ENCODE peak calls at places on chromosomes 5 and 9, in ten cellular contexts. V, S, N, T, C, H, P, M, Z and B are unnamed samples.
A peak's percentile ranks its signal among the peaks of the same experiment; 100 is the strongest.

GRCh38 chr9:89491688-89492087 is 6.2 kb downstream of the SEMA4D start:
- DNase-seq in M (peak; percentile 22), H (no peak), C (no peak), P (no peak), S (no peak), T (no peak), V (no peak), Z (no peak), N (no peak), B (no peak)

GRCh38 chr5:122429545-122430327 is 117.7 kb downstream of the SNCAIP start:
- DNase-seq in V (no peak), Z (no peak), H (no peak), T (no peak), C (no peak), M (no peak), N (no peak), P (no peak), S (no peak), B (no peak)

GRCh38 chr5:151264113-151264512 is 11.1 kb downstream of the GM2A start:
- DNase-seq in H (no peak), P (no peak), S (no peak), M (no peak), C (peak; percentile 47), V (no peak), N (no peak), Z (no peak), T (no peak), B (no peak)

GRCh38 chr5:135367070-135367469 is 32.0 kb downstream of the MACROH2A1 start:
- DNase-seq in T (no peak), M (no peak), S (no peak), V (no peak), C (peak; percentile 77), P (no peak), Z (no peak), H (no peak), N (no peak), B (no peak)

GRCh38 chr5:62299097-62299496 is 6.9 kb upstream of the KIF2A start:
- DNase-seq in P (no peak), Z (no peak), N (no peak), C (no peak), S (no peak), M (no peak), V (no peak), T (no peak), H (no peak), B (no peak)

GRCh38 chr5:172720655-172721054 is 50.3 kb downstream of the DUSP1 start:
- DNase-seq in C (no peak), H (no peak), M (no peak), Z (no peak), T (no peak), N (no peak), S (no peak), V (peak; percentile 9), P (no peak), B (no peak)

GRCh38 chr9:131727184-131727785 is 12.6 kb downstream of the RAPGEF1 start:
- DNase-seq in T (no peak), C (peak; percentile 24), M (no peak), V (no peak), N (no peak), Z (peak; percentile 66), H (no peak), S (no peak), P (no peak), B (no peak)

GRCh38 chr5:169765176-169765575 is 128.1 kb downstream of the DOCK2 start:
- DNase-seq in S (no peak), M (no peak), N (no peak), Z (no peak), H (no peak), C (peak; percentile 40), P (no peak), T (no peak), V (no peak), B (no peak)

GRCh38 chr5:77937015-77937908 is 161.1 kb upstream of the TBCA start:
- DNase-seq in P (no peak), N (no peak), M (no peak), T (no peak), Z (no peak), C (no peak), H (no peak), S (no peak), V (no peak), B (no peak)

GRCh38 chr9:105510024-105510423 is 47.9 kb upstream of the FKTN start:
- DNase-seq in P (no peak), M (no peak), C (peak; percentile 89), Z (no peak), T (no peak), S (peak; percentile 19), V (no peak), H (no peak), N (no peak), B (no peak)

GRCh38 chr5:139648205-139649081 is at the start of gene CXXC5:
- DNase-seq in M (peak; percentile 87), P (peak; percentile 17), T (peak; percentile 79), Z (peak; percentile 89), C (peak; percentile 83), V (peak; percentile 89), S (no peak), N (peak; percentile 79), H (peak; percentile 90), B (peak; percentile 92)

GRCh38 chr5:139651502-139651862 is 3.3 kb downstream of the CXXC5 start:
- DNase-seq in Z (no peak), C (no peak), H (no peak), S (no peak), T (no peak), N (no peak), P (no peak), V (peak; percentile 14), M (no peak), B (no peak)

GRCh38 chr5:139650689-139651501 is 2.7 kb downstream of the CXXC5 start:
- DNase-seq in Z (peak; percentile 91), M (peak; percentile 85), N (no peak), V (peak; percentile 75), T (no peak), P (no peak), H (no peak), C (no peak), S (no peak), B (peak; percentile 85)

GRCh38 chr5:139649082-139649991 is 1.2 kb downstream of the CXXC5 start:
- DNase-seq in Z (peak; percentile 37), V (peak; percentile 71), C (no peak), T (peak; percentile 51), H (peak; percentile 85), P (no peak), S (no peak), N (peak; percentile 29), M (no peak), B (peak; percentile 78)

GRCh38 chr5:139650031-139650688 is 2.0 kb downstream of the CXXC5 start:
- DNase-seq in Z (peak; percentile 54), S (no peak), V (peak; percentile 50), C (no peak), T (no peak), N (peak; percentile 24), P (no peak), H (no peak), M (peak; percentile 56), B (peak; percentile 67)
- TF ChIP-seq CTCF in Z (peak; percentile 12), S (peak; percentile 38), V (peak; percentile 33), C (peak; percentile 35), T (peak; percentile 48), N (no peak), P (peak; percentile 5), H (peak; percentile 21), M (no peak), B (no peak)

GRCh38 chr9:130262061-130262745 is 3.4 kb upstream of the HMCN2 start:
- DNase-seq in S (no peak), V (no peak), P (no peak), H (no peak), C (no peak), N (no peak), Z (no peak), T (peak; percentile 14), M (no peak), B (no peak)
- H3K27me3 ChIP-seq in S (peaks cover 56% of the 10 kb centered on the region), V (peaks cover 48% of the 10 kb centered on the region), P (peaks cover 66% of the 10 kb centered on the region), H (peaks cover 13% of the 10 kb centered on the region), C (peaks cover 72% of the 10 kb centered on the region), N (no peaks in the 10 kb centered on the region), Z (peaks cover 47% of the 10 kb centered on the region), T (no peaks in the 10 kb centered on the region), M (peaks cover 78% of the 10 kb centered on the region), B (no peaks in the 10 kb centered on the region)

DNA sequence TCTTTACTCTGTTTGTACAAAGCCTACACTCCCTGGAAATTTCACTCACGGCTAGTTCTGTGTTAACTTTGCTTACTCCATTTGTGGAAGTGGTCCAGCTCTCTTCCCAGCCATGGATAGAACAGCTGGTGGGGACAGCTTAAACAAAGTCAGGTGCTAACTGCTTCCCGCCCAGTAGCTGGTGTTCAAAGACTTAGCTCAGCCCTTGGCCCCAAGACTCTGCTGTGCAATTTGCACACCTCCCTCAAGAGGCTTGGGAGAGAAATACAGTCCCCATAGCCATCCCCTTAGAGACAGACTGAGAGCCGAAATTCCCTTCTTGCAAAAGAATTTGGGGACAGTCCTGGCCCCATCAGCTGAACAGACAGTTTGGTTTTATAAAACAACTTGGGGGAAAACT is 73.8 kb upstream of the RAI14 start:
- DNase-seq in P (no peak), C (no peak), T (no peak), S (no peak), M (no peak), H (no peak), Z (no peak), N (no peak), V (no peak), B (peak; percentile 37)
- TF ChIP-seq CTCF in P (no peak), C (no peak), T (no peak), S (no peak), M (no peak), H (peak; percentile 30), Z (no peak), N (no peak), V (no peak), B (no peak)

DNA sequence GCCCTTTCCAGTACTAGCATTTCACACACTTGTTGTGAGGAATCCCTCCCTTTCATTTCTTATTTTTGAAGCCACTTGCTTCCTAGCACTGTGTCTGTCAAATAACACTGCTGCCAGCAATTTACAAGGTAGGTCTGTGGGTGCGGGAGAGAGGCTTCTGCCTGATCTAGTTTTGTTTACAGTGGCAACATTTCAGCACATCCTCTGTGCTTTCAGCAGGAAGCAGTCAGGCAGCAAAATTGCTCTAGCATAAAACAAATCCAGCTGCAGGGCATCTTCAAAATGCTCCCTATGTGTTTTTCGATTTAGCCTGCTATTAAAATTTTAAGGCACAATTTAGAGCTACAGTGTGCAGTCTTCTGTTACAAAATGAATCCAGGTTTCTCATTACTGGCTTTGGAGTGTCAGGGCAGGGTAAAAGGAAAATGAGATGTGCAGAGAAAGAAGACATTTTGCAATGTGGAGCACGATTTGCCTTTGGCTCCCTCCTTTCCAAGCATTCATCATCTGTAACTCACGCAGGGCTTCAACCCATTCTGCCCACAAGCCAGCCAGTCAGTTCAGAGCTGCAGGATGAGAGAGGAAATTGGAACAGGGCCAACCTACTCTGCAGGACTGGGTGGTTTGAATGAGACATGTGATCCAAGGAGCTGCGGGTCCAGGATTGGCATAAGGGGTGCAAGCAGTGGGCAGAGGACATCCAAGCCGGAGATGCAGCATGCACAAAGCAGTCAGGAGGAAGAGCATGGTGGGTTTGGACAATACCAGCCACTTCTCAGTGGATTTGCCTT is 143.4 kb upstream of the APC start:
- DNase-seq in H (no peak), S (peak; percentile 1), Z (no peak), T (no peak), P (no peak), N (no peak), V (no peak), M (no peak), C (no peak), B (no peak)
- H3K27me3 ChIP-seq in H (no peaks in the 10 kb centered on the region), S (peaks cover 14% of the 10 kb centered on the region), Z (no peaks in the 10 kb centered on the region), T (no peaks in the 10 kb centered on the region), P (no peaks in the 10 kb centered on the region), N (no peaks in the 10 kb centered on the region), V (no peaks in the 10 kb centered on the region), M (no peaks in the 10 kb centered on the region), C (no peaks in the 10 kb centered on the region), B (no peaks in the 10 kb centered on the region)

GRCh38 chr5:53482717-53483638 is 2.5 kb downstream of the FST start:
- DNase-seq in T (no peak), M (peak; percentile 41), S (no peak), N (peak; percentile 20), P (no peak), C (peak; percentile 53), Z (peak; percentile 40), V (peak; percentile 55), H (peak; percentile 85), B (peak; percentile 28)
- TF ChIP-seq CTCF in T (no peak), M (no peak), S (peak; percentile 42), N (no peak), P (no peak), C (peak; percentile 30), Z (no peak), V (no peak), H (peak; percentile 79), B (no peak)